ENCODE peak calls at places on chromosomes 13 and 19, in ten cellular contexts. One of them, this sample, is unnamed.
A peak's percentile ranks its signal among the peaks of the same experiment; 100 is the strongest.

GRCh38 chr13:63088226-63088625 is 1672.6 kb upstream of the PCDH20 start:
- DNase-seq in tibial nerve: no peak
- DNase-seq in IMR-90: peak; percentile 59
- DNase-seq in right lobe of liver: no peak
- DNase-seq in breast epithelium: no peak
- DNase-seq in transverse colon: no peak
- DNase-seq in thyroid gland: peak; percentile 38
- DNase-seq in upper lobe of left lung: no peak
- DNase-seq in body of pancreas: no peak
- DNase-seq in Peyer's patch: no peak
- DNase-seq in this sample: no peak

GRCh38 chr13:35499131-35500051 is 22.9 kb upstream of the MAB21L1 start:
- DNase-seq in tibial nerve: no peak
- DNase-seq in IMR-90: no peak
- DNase-seq in right lobe of liver: no peak
- DNase-seq in breast epithelium: no peak
- DNase-seq in transverse colon: no peak
- DNase-seq in thyroid gland: peak; percentile 21
- DNase-seq in upper lobe of left lung: no peak
- DNase-seq in body of pancreas: no peak
- DNase-seq in Peyer's patch: no peak
- DNase-seq in this sample: no peak

GRCh38 chr19:35710784-35711723 is 6.7 kb downstream of the ZBTB32 start:
- DNase-seq in tibial nerve: no peak
- DNase-seq in IMR-90: no peak
- DNase-seq in right lobe of liver: no peak
- DNase-seq in breast epithelium: no peak
- DNase-seq in transverse colon: no peak
- DNase-seq in thyroid gland: no peak
- DNase-seq in upper lobe of left lung: no peak
- DNase-seq in body of pancreas: no peak
- DNase-seq in Peyer's patch: peak; percentile 41
- DNase-seq in this sample: no peak

GRCh38 chr19:35224681-35225604 is 3.6 kb downstream of the FAM187B start:
- DNase-seq in tibial nerve: no peak
- DNase-seq in IMR-90: no peak
- DNase-seq in right lobe of liver: peak; percentile 41
- DNase-seq in breast epithelium: no peak
- DNase-seq in transverse colon: peak; percentile 57
- DNase-seq in thyroid gland: no peak
- DNase-seq in upper lobe of left lung: peak; percentile 85
- DNase-seq in body of pancreas: peak; percentile 66
- DNase-seq in Peyer's patch: peak; percentile 56
- DNase-seq in this sample: no peak

GRCh38 chr19:47106819-47107200 is 6.8 kb downstream of the ZC3H4 start:
- DNase-seq in tibial nerve: no peak
- DNase-seq in IMR-90: peak; percentile 66
- DNase-seq in right lobe of liver: no peak
- DNase-seq in breast epithelium: no peak
- DNase-seq in transverse colon: no peak
- DNase-seq in thyroid gland: no peak
- DNase-seq in upper lobe of left lung: no peak
- DNase-seq in body of pancreas: no peak
- DNase-seq in Peyer's patch: no peak
- DNase-seq in this sample: no peak

GRCh38 chr13:18948664-18949488 is 232.7 kb downstream of the TUBA3C start:
- DNase-seq in tibial nerve: no peak
- DNase-seq in IMR-90: no peak
- DNase-seq in right lobe of liver: no peak
- DNase-seq in breast epithelium: no peak
- DNase-seq in transverse colon: no peak
- DNase-seq in thyroid gland: no peak
- DNase-seq in upper lobe of left lung: no peak
- DNase-seq in body of pancreas: no peak
- DNase-seq in Peyer's patch: no peak
- DNase-seq in this sample: no peak

GRCh38 chr13:29520671-29521070 is 74.8 kb downstream of the SLC7A1 start:
- DNase-seq in tibial nerve: no peak
- DNase-seq in IMR-90: peak; percentile 55
- DNase-seq in right lobe of liver: no peak
- DNase-seq in breast epithelium: no peak
- DNase-seq in transverse colon: no peak
- DNase-seq in thyroid gland: no peak
- DNase-seq in upper lobe of left lung: no peak
- DNase-seq in body of pancreas: no peak
- DNase-seq in Peyer's patch: no peak
- DNase-seq in this sample: no peak

GRCh38 chr13:97100821-97101220 is 106.5 kb upstream of the OXGR1 start:
- DNase-seq in tibial nerve: no peak
- DNase-seq in IMR-90: no peak
- DNase-seq in right lobe of liver: no peak
- DNase-seq in breast epithelium: no peak
- DNase-seq in transverse colon: no peak
- DNase-seq in thyroid gland: no peak
- DNase-seq in upper lobe of left lung: no peak
- DNase-seq in body of pancreas: no peak
- DNase-seq in Peyer's patch: no peak
- DNase-seq in this sample: no peak

GRCh38 chr13:49300716-49301589 is 53.2 kb downstream of the CDADC1 start:
- DNase-seq in tibial nerve: no peak
- DNase-seq in IMR-90: peak; percentile 76
- DNase-seq in right lobe of liver: peak; percentile 60
- DNase-seq in breast epithelium: no peak
- DNase-seq in transverse colon: peak; percentile 64
- DNase-seq in thyroid gland: peak; percentile 46
- DNase-seq in upper lobe of left lung: peak; percentile 60
- DNase-seq in body of pancreas: peak; percentile 69
- DNase-seq in Peyer's patch: peak; percentile 57
- DNase-seq in this sample: peak; percentile 45

GRCh38 chr13:31105020-31105800 is 56.5 kb downstream of the HSPH1 start:
- DNase-seq in tibial nerve: no peak
- DNase-seq in IMR-90: peak; percentile 26
- DNase-seq in right lobe of liver: no peak
- DNase-seq in breast epithelium: no peak
- DNase-seq in transverse colon: no peak
- DNase-seq in thyroid gland: peak; percentile 79
- DNase-seq in upper lobe of left lung: peak; percentile 61
- DNase-seq in body of pancreas: no peak
- DNase-seq in Peyer's patch: no peak
- DNase-seq in this sample: no peak

GRCh38 chr13:98484289-98485219 is 92.4 kb downstream of the STK24 start:
- DNase-seq in tibial nerve: no peak
- DNase-seq in IMR-90: peak; percentile 95
- DNase-seq in right lobe of liver: peak; percentile 74
- DNase-seq in breast epithelium: peak; percentile 75
- DNase-seq in transverse colon: peak; percentile 90
- DNase-seq in thyroid gland: peak; percentile 93
- DNase-seq in upper lobe of left lung: peak; percentile 97
- DNase-seq in body of pancreas: peak; percentile 93
- DNase-seq in Peyer's patch: peak; percentile 31
- DNase-seq in this sample: peak; percentile 99

GRCh38 chr19:39424934-39425333 is 10.8 kb downstream of the RPS16 start:
- DNase-seq in tibial nerve: no peak
- DNase-seq in IMR-90: no peak
- DNase-seq in right lobe of liver: no peak
- DNase-seq in breast epithelium: no peak
- DNase-seq in transverse colon: no peak
- DNase-seq in thyroid gland: no peak
- DNase-seq in upper lobe of left lung: no peak
- DNase-seq in body of pancreas: no peak
- DNase-seq in Peyer's patch: no peak
- DNase-seq in this sample: no peak

GRCh38 chr13:79423801-79424642 is 18.0 kb upstream of the RBM26 start:
- DNase-seq in tibial nerve: no peak
- DNase-seq in IMR-90: peak; percentile 63
- DNase-seq in right lobe of liver: no peak
- DNase-seq in breast epithelium: no peak
- DNase-seq in transverse colon: no peak
- DNase-seq in thyroid gland: no peak
- DNase-seq in upper lobe of left lung: no peak
- DNase-seq in body of pancreas: no peak
- DNase-seq in Peyer's patch: no peak
- DNase-seq in this sample: no peak

DNA sequence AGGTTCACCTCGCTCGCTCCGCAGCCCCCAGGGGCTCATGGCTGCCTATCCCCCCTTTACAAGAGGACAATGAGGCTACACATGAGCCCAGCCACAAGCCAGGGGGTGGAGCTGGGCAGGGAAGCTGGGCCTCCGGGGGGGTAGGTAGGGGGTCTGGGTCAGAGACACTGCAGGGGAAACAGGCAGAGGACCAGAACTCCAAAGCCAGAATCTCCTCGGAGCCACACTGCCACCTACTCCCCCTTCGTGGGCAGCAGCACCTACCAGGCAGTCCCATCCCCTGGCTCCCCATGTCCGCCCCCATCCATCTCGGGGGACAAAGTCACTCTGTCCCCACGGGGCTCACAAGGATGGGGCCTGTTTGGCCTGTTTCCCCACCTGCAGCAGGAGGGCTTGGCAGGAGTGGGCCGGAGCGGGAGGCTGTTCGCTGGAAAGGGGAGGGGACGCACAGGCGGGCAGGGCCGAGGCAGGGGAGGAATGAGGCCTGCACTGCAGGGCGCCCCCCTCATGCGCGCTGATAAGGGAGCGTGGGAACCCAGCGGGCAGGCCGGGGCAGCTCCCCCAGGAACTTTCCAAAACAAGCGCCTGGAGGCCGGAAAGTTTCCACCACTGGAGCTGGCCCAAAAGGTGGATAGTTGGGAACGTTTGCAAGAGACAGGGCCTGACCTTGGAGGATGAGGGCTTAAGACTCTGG is 545 bp upstream of the ISYNA1 start:
- DNase-seq in tibial nerve: no peak
- DNase-seq in IMR-90: no peak
- DNase-seq in right lobe of liver: no peak
- DNase-seq in breast epithelium: no peak
- DNase-seq in transverse colon: no peak
- DNase-seq in thyroid gland: no peak
- DNase-seq in upper lobe of left lung: no peak
- DNase-seq in body of pancreas: peak; percentile 76
- DNase-seq in Peyer's patch: no peak
- DNase-seq in this sample: no peak
- TF ChIP-seq POLR2A in tibial nerve: no peak
- TF ChIP-seq POLR2A in IMR-90: no peak
- TF ChIP-seq POLR2A in right lobe of liver: no peak
- TF ChIP-seq POLR2A in breast epithelium: no peak
- TF ChIP-seq POLR2A in transverse colon: no peak
- TF ChIP-seq POLR2A in thyroid gland: no peak
- TF ChIP-seq POLR2A in upper lobe of left lung: no peak
- TF ChIP-seq POLR2A in body of pancreas: peak; percentile 7
- TF ChIP-seq POLR2A in Peyer's patch: no peak
- TF ChIP-seq POLR2A in this sample: no peak

DNA sequence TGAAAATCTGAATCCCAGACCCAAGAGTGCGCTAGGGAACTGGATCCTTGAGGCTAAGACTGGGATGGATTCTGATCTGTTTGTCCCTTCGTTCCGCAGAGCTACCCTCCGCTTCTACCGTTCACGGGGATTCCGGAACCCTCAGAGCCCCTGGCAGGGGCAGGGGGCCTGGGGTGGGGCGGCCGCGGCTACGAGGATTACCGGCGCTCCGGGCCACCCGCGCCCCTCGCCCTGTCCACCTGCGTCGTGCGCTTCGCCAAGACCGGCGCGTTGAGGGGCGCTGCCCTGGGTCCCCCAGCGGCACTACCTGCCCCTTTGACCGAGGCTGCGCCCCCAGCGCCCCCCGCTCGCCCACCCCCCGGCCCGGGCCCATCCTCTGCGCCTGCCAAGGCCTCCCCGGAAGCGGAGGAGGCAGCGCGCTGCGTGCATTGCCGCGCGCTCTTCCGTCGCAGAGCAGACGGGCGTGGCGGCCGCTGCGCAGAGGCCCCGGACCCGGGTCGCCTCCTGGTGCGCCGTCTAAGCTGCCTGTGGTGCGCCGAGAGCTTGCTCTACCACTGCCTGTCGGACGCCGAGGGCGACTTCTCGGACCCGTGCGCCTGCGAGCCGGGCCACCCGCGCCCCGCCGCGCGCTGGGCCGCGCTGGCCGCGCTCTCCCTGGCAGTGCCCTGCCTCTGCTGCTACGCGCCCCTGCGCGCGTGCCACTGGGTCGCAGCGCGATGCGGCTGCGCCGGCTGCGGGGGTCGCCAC is 7.1 kb downstream of the SPRED3 start:
- DNase-seq in tibial nerve: no peak
- DNase-seq in IMR-90: no peak
- DNase-seq in right lobe of liver: no peak
- DNase-seq in breast epithelium: no peak
- DNase-seq in transverse colon: no peak
- DNase-seq in thyroid gland: no peak
- DNase-seq in upper lobe of left lung: no peak
- DNase-seq in body of pancreas: no peak
- DNase-seq in Peyer's patch: no peak
- DNase-seq in this sample: no peak
- TF ChIP-seq POLR2A in tibial nerve: no peak
- TF ChIP-seq POLR2A in IMR-90: no peak
- TF ChIP-seq POLR2A in right lobe of liver: no peak
- TF ChIP-seq POLR2A in breast epithelium: no peak
- TF ChIP-seq POLR2A in transverse colon: no peak
- TF ChIP-seq POLR2A in thyroid gland: no peak
- TF ChIP-seq POLR2A in upper lobe of left lung: peak; percentile 29
- TF ChIP-seq POLR2A in body of pancreas: no peak
- TF ChIP-seq POLR2A in Peyer's patch: no peak
- TF ChIP-seq POLR2A in this sample: no peak

DNA sequence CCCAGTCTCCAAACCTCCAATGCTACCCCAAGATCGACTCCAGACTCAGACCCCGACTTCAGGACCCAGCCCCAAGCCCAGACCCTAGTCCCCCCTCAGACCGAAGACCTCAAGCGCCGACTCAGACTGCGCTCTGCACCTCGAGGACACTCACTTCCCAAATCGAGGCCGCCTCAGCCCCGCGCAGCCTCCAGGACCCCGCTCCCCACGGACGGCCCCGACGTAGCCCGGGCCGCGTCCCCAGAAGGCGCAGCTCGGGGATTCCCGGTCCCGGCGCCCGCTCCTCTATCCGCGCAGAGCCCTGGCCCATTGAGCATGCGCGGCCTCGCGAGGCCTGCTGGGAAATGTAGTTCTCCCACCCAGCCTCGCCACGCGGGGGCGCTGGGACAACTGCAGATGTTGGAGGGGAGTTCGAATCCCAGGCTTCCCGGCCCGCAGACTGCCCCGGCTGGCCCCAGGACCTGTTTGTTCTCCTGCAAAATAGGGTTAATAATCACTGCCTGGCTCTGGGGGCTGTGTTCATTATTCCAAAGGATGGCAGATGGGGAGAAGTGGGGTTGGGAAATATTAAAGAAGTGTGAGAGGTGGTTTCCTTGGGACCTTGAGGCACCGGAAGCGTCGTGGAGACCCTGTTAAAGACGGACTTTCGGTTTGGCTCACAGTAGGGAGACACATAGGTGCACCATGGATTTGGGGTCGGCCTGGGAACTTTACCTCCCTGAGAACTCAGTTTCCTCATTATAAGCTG is at the start of gene APBA3:
- DNase-seq in tibial nerve: peak; percentile 88
- DNase-seq in IMR-90: peak; percentile 83
- DNase-seq in right lobe of liver: peak; percentile 93
- DNase-seq in breast epithelium: peak; percentile 87
- DNase-seq in transverse colon: peak; percentile 95
- DNase-seq in thyroid gland: peak; percentile 92
- DNase-seq in upper lobe of left lung: peak; percentile 95
- DNase-seq in body of pancreas: peak; percentile 94
- DNase-seq in Peyer's patch: peak; percentile 92
- DNase-seq in this sample: peak; percentile 91
- TF ChIP-seq POLR2A in tibial nerve: peak; percentile 62
- TF ChIP-seq POLR2A in IMR-90: peak; percentile 66
- TF ChIP-seq POLR2A in right lobe of liver: peak; percentile 60
- TF ChIP-seq POLR2A in breast epithelium: peak; percentile 40
- TF ChIP-seq POLR2A in transverse colon: peak; percentile 79
- TF ChIP-seq POLR2A in thyroid gland: no peak
- TF ChIP-seq POLR2A in upper lobe of left lung: peak; percentile 88
- TF ChIP-seq POLR2A in body of pancreas: no peak
- TF ChIP-seq POLR2A in Peyer's patch: peak; percentile 74
- TF ChIP-seq POLR2A in this sample: peak; percentile 86

GRCh38 chr13:108087813-108088212 is 127.5 kb downstream of the LIG4 start:
- DNase-seq in tibial nerve: no peak
- DNase-seq in IMR-90: no peak
- DNase-seq in right lobe of liver: no peak
- DNase-seq in breast epithelium: no peak
- DNase-seq in transverse colon: no peak
- DNase-seq in thyroid gland: no peak
- DNase-seq in upper lobe of left lung: no peak
- DNase-seq in body of pancreas: no peak
- DNase-seq in Peyer's patch: no peak
- DNase-seq in this sample: no peak
- TF ChIP-seq POLR2A in tibial nerve: no peak
- TF ChIP-seq POLR2A in IMR-90: no peak
- TF ChIP-seq POLR2A in right lobe of liver: no peak
- TF ChIP-seq POLR2A in breast epithelium: no peak
- TF ChIP-seq POLR2A in transverse colon: no peak
- TF ChIP-seq POLR2A in thyroid gland: no peak
- TF ChIP-seq POLR2A in upper lobe of left lung: no peak
- TF ChIP-seq POLR2A in body of pancreas: no peak
- TF ChIP-seq POLR2A in Peyer's patch: no peak
- TF ChIP-seq POLR2A in this sample: no peak

This sample was measured in H54.